ENCODE peak calls at places on chromosomes 3 and 15, in four cellular contexts. T is spleen, I is lower leg skin, Z is stomach. S is an unnamed sample.
A peak's percentile ranks its signal among the peaks of the same experiment; 100 is the strongest.

GRCh38 chr3:127836004-127836882 is 13.9 kb upstream of the MGLL start:
- DNase-seq in T (no peak), I (no peak), Z (peak; percentile 50), S (peak; percentile 56)

GRCh38 chr3:17420668-17421067 is 321.8 kb downstream of the TBC1D5 start:
- DNase-seq in T (no peak), I (no peak), Z (no peak), S (no peak)

GRCh38 chr15:76168237-76168984 is 108.6 kb downstream of the TMEM266 start:
- DNase-seq in T (no peak), I (no peak), Z (no peak), S (no peak)

GRCh38 chr3:189724366-189724765 is 93.2 kb downstream of the TP63 start:
- DNase-seq in T (no peak), I (no peak), Z (no peak), S (no peak)

GRCh38 chr3:174049443-174049842 is 651.9 kb downstream of the NLGN1 start:
- DNase-seq in T (no peak), I (no peak), Z (no peak), S (no peak)

GRCh38 chr3:105385868-105386508 is 19.3 kb downstream of the ALCAM start:
- DNase-seq in T (no peak), I (no peak), Z (no peak), S (no peak)

GRCh38 chr3:150870406-150870805 is 34.8 kb downstream of the MINDY4B start:
- DNase-seq in T (no peak), I (no peak), Z (no peak), S (no peak)

GRCh38 chr15:40936709-40937666 is 7.8 kb downstream of the DLL4 start:
- DNase-seq in T (no peak), I (no peak), Z (no peak), S (no peak)

GRCh38 chr3:187741403-187742350 is 3.6 kb downstream of the BCL6 start:
- DNase-seq in T (peak; percentile 91), I (peak; percentile 77), Z (peak; percentile 72), S (no peak)

GRCh38 chr3:62373215-62373614 is at the start of gene FEZF2:
- DNase-seq in T (no peak), I (no peak), Z (no peak), S (no peak)

GRCh38 chr3:46701211-46701939 is at the start of gene TMIE:
- DNase-seq in T (no peak), I (no peak), Z (no peak), S (no peak)

GRCh38 chr15:31080618-31081017 is 20.9 kb downstream of the TRPM1 start:
- DNase-seq in T (no peak), I (no peak), Z (peak; percentile 81), S (no peak)

GRCh38 chr15:75583689-75584088 is 4.6 kb upstream of the PTPN9 start:
- DNase-seq in T (no peak), I (no peak), Z (no peak), S (no peak)

GRCh38 chr3:12413721-12414255 is 70.5 kb upstream of the TSEN2 start:
- DNase-seq in T (no peak), I (no peak), Z (no peak), S (no peak)

GRCh38 chr3:194166682-194167479 is 30.9 kb downstream of the HES1 start:
- DNase-seq in T (no peak), I (no peak), Z (no peak), S (no peak)

GRCh38 chr15:43908641-43909040 is 81.8 kb downstream of the WDR76 start:
- DNase-seq in T (no peak), I (no peak), Z (no peak), S (no peak)

GRCh38 chr15:62560943-62561571 is 396.0 kb upstream of the C2CD4B start:
- DNase-seq in T (no peak), I (no peak), Z (peak; percentile 43), S (no peak)

GRCh38 chr15:66622677-66623076 is 56.9 kb upstream of the LCTL start:
- DNase-seq in T (no peak), I (no peak), Z (no peak), S (no peak)

GRCh38 chr15:41727143-41727542 is 47.1 kb upstream of the MAPKBP1 start:
- DNase-seq in T (no peak), I (no peak), Z (no peak), S (no peak)

GRCh38 chr15:63221346-63221745 is 31.9 kb downstream of the RAB8B start:
- DNase-seq in T (no peak), I (peak; percentile 43), Z (no peak), S (no peak)

GRCh38 chr3:49794926-49795905 is 4.5 kb downstream of the CDHR4 start:
- DNase-seq in T (peak; percentile 63), I (no peak), Z (no peak), S (no peak)

GRCh38 chr3:49007771-49008528 is 759 bp downstream of the WDR6 start:
- DNase-seq in T (peak; percentile 97), I (peak; percentile 89), Z (peak; percentile 88), S (peak; percentile 80)

GRCh38 chr15:89019436-89019835 is 68.8 kb upstream of the ABHD2 start:
- DNase-seq in T (no peak), I (no peak), Z (no peak), S (no peak)

GRCh38 chr3:10263549-10264363 is 15.5 kb downstream of the TATDN2 start:
- DNase-seq in T (peak; percentile 68), I (no peak), Z (no peak), S (no peak)

GRCh38 chr3:119323401-119324107 is 29.4 kb downstream of the ARHGAP31 start:
- DNase-seq in T (peak; percentile 83), I (no peak), Z (no peak), S (peak; percentile 27)

GRCh38 chr3:186857743-186858142 is 15.2 kb downstream of the ADIPOQ start:
- DNase-seq in T (no peak), I (no peak), Z (no peak), S (no peak)

GRCh38 chr15:86162172-86162591 is 82.5 kb downstream of the AGBL1 start:
- DNase-seq in T (no peak), I (no peak), Z (no peak), S (no peak)
- TF ChIP-seq POLR2A in T (no peak), I (no peak), Z (no peak), S (no peak)

GRCh38 chr3:195443391-195443989 is 670 bp upstream of the ACAP2 start:
- DNase-seq in T (no peak), I (no peak), Z (no peak), S (no peak)
- TF ChIP-seq POLR2A in T (no peak), I (no peak), Z (no peak), S (no peak)

GRCh38 chr15:73926191-73927002 is at the start of gene LOXL1:
- DNase-seq in T (peak; percentile 85), I (no peak), Z (peak; percentile 70), S (no peak)
- TF ChIP-seq POLR2A in T (no peak), I (no peak), Z (no peak), S (no peak)

DNA sequence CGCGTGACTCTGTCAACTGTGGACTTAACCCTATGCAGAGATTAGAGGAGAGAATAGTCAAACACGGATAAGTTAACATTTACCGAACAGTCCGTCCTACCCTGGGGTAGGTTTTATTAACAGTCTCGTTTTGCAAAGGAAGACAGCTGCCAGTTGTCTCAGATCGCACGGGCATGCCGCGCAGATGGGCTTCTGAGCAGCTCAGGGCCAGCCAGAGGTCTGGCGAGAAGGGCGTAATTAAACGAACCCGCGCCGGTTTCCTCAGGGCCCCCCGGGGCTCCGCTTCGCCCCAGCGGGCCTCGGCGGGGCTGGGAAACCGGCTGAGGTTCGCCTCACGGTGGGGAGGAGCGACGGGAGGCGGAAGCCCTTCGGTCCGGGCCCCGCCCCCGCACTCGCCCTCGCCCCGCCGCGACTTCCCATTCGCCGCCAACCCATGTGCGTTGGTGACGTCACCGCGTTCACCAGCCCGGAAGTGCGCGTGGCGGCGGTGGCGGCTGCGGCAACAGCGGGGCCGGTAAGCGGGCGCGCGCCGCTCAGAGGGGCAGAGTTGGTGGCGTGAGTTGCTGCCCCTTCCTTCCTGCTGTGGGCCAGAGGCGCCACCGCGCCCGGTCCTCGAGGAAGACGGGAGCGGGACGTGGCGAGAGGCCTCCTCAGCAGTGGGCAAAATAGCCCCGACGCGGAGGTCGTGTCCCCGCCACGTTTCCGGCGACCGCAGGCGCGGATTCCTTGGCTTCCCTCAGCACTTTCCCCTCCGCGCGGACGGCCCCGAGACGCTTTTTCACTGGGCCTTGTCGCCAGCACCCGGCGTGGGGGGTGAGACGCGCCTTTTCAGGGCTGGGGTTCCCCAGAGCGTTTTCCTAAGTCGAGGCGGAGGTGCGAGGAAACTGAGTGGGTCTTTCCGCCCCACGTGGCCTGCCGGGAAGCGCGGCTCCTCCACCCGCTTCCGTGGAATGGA is at the start of gene TRNT1:
- DNase-seq in T (peak; percentile 98), I (peak; percentile 93), Z (peak; percentile 98), S (peak; percentile 94)
- TF ChIP-seq POLR2A in T (peak; percentile 23), I (peak; percentile 38), Z (no peak), S (peak; percentile 87)

GRCh38 chr15:48811325-48811938 is 563 bp upstream of the CEP152 start:
- DNase-seq in T (no peak), I (no peak), Z (no peak), S (no peak)

GRCh38 chr15:48806151-48806550 is 4.7 kb downstream of the CEP152 start:
- DNase-seq in T (no peak), I (no peak), Z (no peak), S (no peak)

GRCh38 chr15:48810414-48811324 is at the start of gene CEP152:
- DNase-seq in T (peak; percentile 99), I (peak; percentile 97), Z (peak; percentile 98), S (peak; percentile 64)
- TF ChIP-seq POLR2A in T (no peak), I (no peak), Z (no peak), S (peak; percentile 72)

GRCh38 chr3:195271859-195272243 is 892 bp upstream of the XXYLT1 start:
- DNase-seq in T (no peak), I (no peak), Z (no peak), S (no peak)

GRCh38 chr3:195270079-195270349 is 945 bp downstream of the XXYLT1 start:
- DNase-seq in T (no peak), I (no peak), Z (no peak), S (no peak)

GRCh38 chr3:195269375-195270078 is 1.4 kb downstream of the XXYLT1 start:
- DNase-seq in T (peak; percentile 73), I (no peak), Z (no peak), S (no peak)

GRCh38 chr3:195271116-195271858 is at the start of gene XXYLT1:
- DNase-seq in T (peak; percentile 98), I (peak; percentile 83), Z (peak; percentile 88), S (peak; percentile 81)

GRCh38 chr3:195270350-195271115 is 426 bp downstream of the XXYLT1 start:
- DNase-seq in T (peak; percentile 96), I (no peak), Z (no peak), S (peak; percentile 62)
- TF ChIP-seq POLR2A in T (no peak), I (no peak), Z (no peak), S (no peak)

GRCh38 chr15:78065284-78065872 is 12.1 kb downstream of the TBC1D2B start:
- DNase-seq in T (no peak), I (peak; percentile 92), Z (peak; percentile 47), S (no peak)
- TF ChIP-seq POLR2A in T (no peak), I (no peak), Z (no peak), S (no peak)

S was measured in GM12891.